ENCODE peak calls at places on chromosomes 4 and X, in nine cellular contexts. V, B, L, T, I, P, Y, X and F are unnamed samples.

GRCh38 chr4:88814043-88814617 is 116.5 kb upstream of the NAP1L5 start:
- DNase-seq in T (no peak), B (no peak), Y (no peak), V (no peak), X (no peak), P (no peak), L (no peak), I (no peak), F (no peak)

GRCh38 chrX:110381216-110381615 is 22.6 kb downstream of the RTL9 start:
- DNase-seq in L (no peak), P (no peak), B (peak), V (no peak), T (no peak), Y (no peak), I (no peak), X (no peak), F (peak)

GRCh38 chr4:41418444-41418843 is 119.5 kb upstream of the LIMCH1 start:
- DNase-seq in L (no peak), B (peak), X (peak), Y (no peak), V (no peak), I (peak), P (no peak), T (no peak), F (peak)

GRCh38 chr4:138576684-138577083 is 334.5 kb upstream of the SLC7A11 start:
- DNase-seq in B (peak), L (peak), Y (no peak), T (peak), V (no peak), X (no peak), I (no peak), P (no peak), F (peak)

GRCh38 chr4:4425696-4426095 is 38.8 kb downstream of the NSG1 start:
- DNase-seq in B (no peak), Y (no peak), X (peak), V (peak), L (no peak), P (no peak), I (no peak), T (no peak), F (no peak)

GRCh38 chr4:138647433-138647832 is 368.1 kb upstream of the NOCT start:
- DNase-seq in Y (peak), I (no peak), P (no peak), V (no peak), B (no peak), L (no peak), X (no peak), T (no peak), F (no peak)

GRCh38 chrX:110317079-110317819 is 636 bp downstream of the AMMECR1 start:
- DNase-seq in V (peak), B (no peak), I (no peak), T (peak), P (peak), X (peak), L (no peak), Y (peak), F (no peak)

GRCh38 chrX:12579311-12579710 is 211.9 kb upstream of the PRPS2 start:
- DNase-seq in B (no peak), P (no peak), Y (no peak), L (no peak), T (no peak), V (no peak), I (no peak), X (no peak), F (no peak)

GRCh38 chr4:164890691-164891090 is 13.7 kb downstream of the APELA start:
- DNase-seq in T (no peak), X (no peak), B (no peak), Y (no peak), V (no peak), I (no peak), L (no peak), P (no peak), F (no peak)

GRCh38 chrX:49066278-49066677 is 7.5 kb downstream of the CCDC120 start:
- DNase-seq in V (no peak), L (no peak), P (no peak), B (no peak), Y (no peak), X (no peak), T (no peak), I (no peak), F (no peak)

GRCh38 chr4:38950734-38951133 is 81.5 kb downstream of the TMEM156 start:
- DNase-seq in Y (no peak), I (no peak), L (no peak), X (no peak), P (no peak), B (no peak), T (no peak), V (no peak), F (no peak)

GRCh38 chrX:80432441-80432840 is 12.2 kb downstream of the TENT5D start:
- DNase-seq in L (no peak), V (no peak), Y (no peak), P (no peak), T (no peak), I (no peak), X (no peak), B (peak), F (no peak)

GRCh38 chr4:11702886-11703555 is 274.3 kb upstream of the HS3ST1 start:
- DNase-seq in B (no peak), V (no peak), X (no peak), L (no peak), P (no peak), Y (no peak), T (no peak), I (no peak), F (no peak)

GRCh38 chrX:13933352-13933751 is 96.3 kb downstream of the GEMIN8 start:
- DNase-seq in I (no peak), X (no peak), V (no peak), B (no peak), L (no peak), Y (no peak), P (no peak), T (no peak), F (no peak)

GRCh38 chrX:71106427-71106826 is at the start of gene CXorf65:
- DNase-seq in X (no peak), B (no peak), V (no peak), I (no peak), Y (peak), P (no peak), T (no peak), L (no peak), F (no peak)

GRCh38 chrX:17374619-17375360 is at the start of gene NHS:
- DNase-seq in X (peak), I (peak), Y (no peak), P (no peak), L (peak), T (peak), V (peak), B (peak), F (peak)

GRCh38 chr4:70544279-70544870 is 26.0 kb downstream of the AMTN start:
- DNase-seq in Y (no peak), P (no peak), V (no peak), L (peak), B (peak), X (no peak), I (no peak), T (peak), F (peak)

GRCh38 chr4:25908491-25908901 is 5.5 kb upstream of the SMIM20 start:
- DNase-seq in Y (no peak), I (no peak), V (no peak), B (peak), L (peak), P (no peak), T (no peak), X (no peak), F (peak)

GRCh38 chrX:136954930-136955329 is 74.4 kb upstream of the RBMX start:
- DNase-seq in L (peak), B (peak), P (no peak), Y (no peak), V (no peak), X (no peak), I (no peak), T (no peak), F (peak)

GRCh38 chr4:8303485-8304281 is 34.1 kb downstream of the HTRA3 start:
- DNase-seq in X (peak), V (peak), I (no peak), P (no peak), L (peak), T (no peak), B (peak), Y (no peak), F (peak)

GRCh38 chr4:109390369-109390768 is 43.2 kb upstream of the SEC24B start:
- DNase-seq in B (no peak), X (no peak), V (no peak), P (no peak), T (no peak), I (no peak), L (no peak), Y (no peak), F (no peak)
- TF ChIP-seq CTCF in B (no peak), X (no peak), V (no peak), P (no peak), T (no peak), I (no peak), L (no peak), Y (no peak), F (no peak)

GRCh38 chr4:43882470-43882869 is 566.1 kb downstream of the KCTD8 start:
- DNase-seq in V (no peak), I (no peak), B (no peak), P (no peak), X (no peak), T (no peak), Y (no peak), L (no peak), F (no peak)
- TF ChIP-seq CTCF in V (no peak), I (no peak), B (no peak), P (no peak), X (no peak), T (no peak), Y (no peak), L (no peak), F (no peak)

GRCh38 chrX:67520671-67521070 is 23.1 kb upstream of the AR start:
- DNase-seq in P (no peak), I (no peak), X (no peak), V (no peak), T (no peak), B (no peak), Y (no peak), L (no peak), F (no peak)

GRCh38 chrX:67524950-67525691 is 18.7 kb upstream of the AR start:
- DNase-seq in B (no peak), Y (no peak), X (no peak), P (no peak), V (no peak), I (no peak), T (no peak), L (no peak), F (no peak)

GRCh38 chrX:67524428-67524827 is 19.4 kb upstream of the AR start:
- DNase-seq in B (no peak), L (no peak), T (no peak), Y (no peak), X (no peak), V (no peak), I (no peak), P (no peak), F (no peak)

GRCh38 chrX:67523002-67523711 is 20.7 kb upstream of the AR start:
- DNase-seq in I (no peak), L (no peak), X (no peak), B (no peak), T (no peak), V (no peak), P (no peak), Y (no peak), F (no peak)

GRCh38 chrX:67523932-67524331 is 19.9 kb upstream of the AR start:
- DNase-seq in Y (no peak), L (no peak), I (no peak), V (no peak), T (no peak), B (no peak), P (no peak), X (no peak), F (no peak)
- TF ChIP-seq CTCF in Y (no peak), L (no peak), I (no peak), V (no peak), T (no peak), B (no peak), P (no peak), X (no peak), F (no peak)

GRCh38 chr4:3207531-3208037 is 41.4 kb upstream of the MSANTD1 start:
- DNase-seq in Y (no peak), B (peak), P (no peak), T (no peak), I (no peak), L (no peak), X (no peak), V (peak), F (no peak)
- TF ChIP-seq CTCF in Y (no peak), B (peak), P (no peak), T (no peak), I (no peak), L (no peak), X (no peak), V (no peak), F (no peak)

DNA sequence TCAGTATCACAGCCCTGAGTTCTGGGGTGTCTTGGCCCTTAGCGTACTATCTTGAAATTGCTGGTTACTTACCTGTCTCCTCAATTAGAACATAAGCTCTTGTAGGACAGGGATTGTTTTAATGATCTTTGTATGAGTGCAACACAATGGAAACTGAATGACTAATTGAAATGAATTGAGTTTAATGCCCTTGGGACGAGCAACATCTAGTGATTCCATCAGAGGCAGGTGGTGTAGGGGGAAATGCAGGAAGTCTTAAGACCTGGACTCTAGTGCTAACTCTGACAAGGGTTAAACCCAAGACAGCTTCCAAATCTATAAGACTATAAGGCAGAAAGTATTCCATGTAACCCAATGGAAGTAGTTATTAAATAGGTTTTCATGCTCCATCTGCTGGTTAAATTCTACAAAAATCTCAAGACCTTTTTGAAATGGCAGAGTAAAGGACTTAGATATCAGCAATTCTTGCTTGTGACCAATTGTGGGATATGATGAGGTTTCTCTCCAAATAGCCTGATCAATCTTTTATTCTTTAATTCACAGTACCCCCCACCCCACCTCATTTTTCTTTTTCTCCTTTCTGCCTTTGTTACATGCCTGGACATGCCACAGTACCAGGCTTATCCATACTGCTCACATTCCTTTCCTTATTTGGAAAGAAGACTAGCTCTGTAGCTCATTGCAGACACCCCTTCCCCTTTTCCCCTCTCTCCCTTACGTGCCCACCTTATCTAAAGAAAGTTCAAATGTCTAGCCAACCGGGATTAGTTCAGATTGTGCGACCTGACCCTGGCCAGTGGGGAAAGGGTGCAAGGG is 340.8 kb downstream of the PAPSS1 start:
- DNase-seq in T (no peak), P (no peak), X (no peak), L (no peak), V (no peak), Y (no peak), I (no peak), B (peak), F (peak)
- TF ChIP-seq CTCF in T (no peak), P (no peak), X (no peak), L (peak), V (no peak), Y (no peak), I (no peak), B (no peak), F (peak)

GRCh38 chr4:40367451-40367850 is 32.3 kb downstream of the CHRNA9 start:
- DNase-seq in T (no peak), L (no peak), B (peak), Y (no peak), V (no peak), P (no peak), X (no peak), I (no peak), F (no peak)

GRCh38 chr4:40375090-40375489 is 40.0 kb downstream of the CHRNA9 start:
- DNase-seq in V (peak), Y (no peak), X (no peak), T (no peak), L (no peak), P (no peak), I (no peak), B (no peak), F (no peak)

GRCh38 chr4:40363945-40364344 is 28.8 kb downstream of the CHRNA9 start:
- DNase-seq in X (no peak), Y (no peak), B (no peak), L (no peak), V (peak), P (no peak), I (no peak), T (no peak), F (no peak)

GRCh38 chr4:40372651-40373050 is 37.5 kb downstream of the CHRNA9 start:
- DNase-seq in V (no peak), X (no peak), Y (no peak), L (no peak), I (no peak), B (no peak), P (no peak), T (no peak), F (no peak)

GRCh38 chr4:40369437-40370278 is 34.5 kb downstream of the CHRNA9 start:
- DNase-seq in I (no peak), V (no peak), B (no peak), P (no peak), L (no peak), X (no peak), T (no peak), Y (no peak), F (no peak)
- TF ChIP-seq CTCF in I (no peak), V (no peak), B (no peak), P (no peak), L (peak), X (no peak), T (no peak), Y (no peak), F (no peak)

GRCh38 chr4:47876784-47877183 is 37.6 kb downstream of the NFXL1 start:
- DNase-seq in I (no peak), P (no peak), V (no peak), T (no peak), L (no peak), Y (no peak), X (no peak), B (no peak), F (no peak)

GRCh38 chr4:47873877-47874571 is 36.2 kb upstream of the CORIN start:
- DNase-seq in Y (no peak), T (no peak), P (no peak), B (no peak), V (no peak), X (no peak), I (no peak), L (no peak), F (no peak)

GRCh38 chr4:47877204-47877603 is 37.2 kb downstream of the NFXL1 start:
- DNase-seq in I (no peak), X (no peak), V (no peak), T (no peak), L (no peak), Y (no peak), P (no peak), B (peak), F (no peak)

GRCh38 chr4:47879458-47879857 is 34.9 kb downstream of the NFXL1 start:
- DNase-seq in I (no peak), X (no peak), Y (no peak), L (no peak), B (no peak), T (no peak), V (no peak), P (no peak), F (no peak)

DNA sequence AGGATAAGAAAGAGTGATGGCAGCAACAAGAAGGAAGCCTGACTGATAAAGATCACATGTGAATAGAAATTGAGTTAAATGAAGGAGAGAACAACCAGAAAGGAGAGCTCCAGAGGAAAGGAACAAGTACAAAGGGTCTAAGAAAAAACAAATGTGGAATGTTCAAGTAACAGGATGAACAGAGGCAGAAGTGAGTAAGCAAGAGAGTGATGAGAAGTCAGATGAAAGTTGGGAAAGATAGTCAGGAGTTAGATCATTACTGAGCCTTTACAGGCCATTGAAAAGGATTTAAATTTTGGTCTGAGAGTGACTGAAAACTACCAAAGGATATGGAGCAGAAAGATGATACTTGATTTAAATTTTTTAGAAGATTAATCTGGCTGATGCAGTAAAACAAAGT is 38.1 kb downstream of the NFXL1 start:
- DNase-seq in Y (no peak), B (no peak), X (no peak), V (no peak), L (no peak), P (no peak), I (no peak), T (no peak), F (no peak)
- TF ChIP-seq CTCF in Y (no peak), B (no peak), X (no peak), V (no peak), L (no peak), P (no peak), I (no peak), T (no peak), F (no peak)

DNA sequence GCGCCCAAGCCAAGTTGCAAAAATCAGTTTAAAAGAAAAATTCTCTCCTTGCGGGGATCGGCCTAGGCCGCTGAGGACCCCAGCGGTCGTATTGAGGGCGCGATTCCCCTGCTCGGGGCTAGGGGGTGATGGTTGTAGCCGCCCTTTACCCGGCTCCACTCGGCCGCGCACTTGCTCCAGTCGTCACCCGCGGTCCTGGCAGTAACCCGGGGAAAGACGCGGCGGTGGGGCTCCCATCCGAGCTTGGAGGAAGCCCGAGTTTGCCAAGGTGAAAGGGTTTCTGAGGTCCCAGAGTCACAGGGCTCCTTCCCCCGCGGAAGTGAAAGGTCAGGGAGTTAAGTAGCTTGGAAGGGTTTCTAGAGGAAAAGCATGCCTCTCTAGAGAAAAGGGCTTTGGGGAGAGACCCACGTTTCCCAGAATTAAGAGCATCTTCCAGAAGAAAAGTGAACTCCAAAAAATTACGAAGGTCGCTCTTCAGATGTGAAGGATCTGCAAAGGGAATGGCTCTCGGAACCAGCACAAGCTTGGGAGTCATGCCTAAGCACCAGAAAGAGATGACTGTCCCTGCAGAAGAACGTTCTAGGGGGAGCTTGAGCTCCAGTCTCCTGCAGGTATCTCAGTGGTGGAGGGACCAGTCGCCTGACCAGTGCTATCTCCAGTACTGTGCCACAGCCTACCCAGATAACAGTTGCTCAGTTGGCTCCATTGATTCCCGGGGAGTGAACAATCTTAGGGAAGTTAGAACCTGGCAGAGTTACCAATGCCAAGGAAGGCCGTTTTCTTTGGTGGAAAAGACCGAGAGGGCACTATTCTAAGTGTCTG is 873 bp downstream of the LAP3 start:
- DNase-seq in B (peak), L (no peak), V (peak), T (peak), I (peak), X (peak), Y (peak), P (peak), F (peak)
- TF ChIP-seq CTCF in B (no peak), L (no peak), V (no peak), T (no peak), I (no peak), X (no peak), Y (no peak), P (no peak), F (peak)

DNA sequence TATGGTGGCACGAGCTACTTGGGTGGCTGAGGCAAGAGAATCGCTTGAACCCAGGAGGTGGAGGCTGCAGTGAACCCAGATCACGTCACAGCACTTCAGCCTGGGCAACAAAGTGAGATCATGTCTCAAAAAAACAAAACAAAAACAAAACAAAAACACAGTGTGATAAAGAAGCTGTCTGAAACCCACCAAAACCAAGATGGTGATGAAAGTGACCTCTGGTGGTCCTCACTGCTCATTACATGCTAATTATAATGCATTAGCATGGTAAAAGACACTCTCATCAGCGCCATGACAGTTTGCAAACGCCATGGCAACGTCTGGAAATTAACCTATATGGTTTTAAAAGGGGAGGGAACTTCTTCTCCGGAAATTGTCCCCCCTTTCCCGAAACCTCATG is 29.4 kb upstream of the OPHN1 start:
- DNase-seq in T (peak), I (no peak), Y (peak), L (peak), V (no peak), X (no peak), P (no peak), B (peak), F (peak)
- TF ChIP-seq CTCF in T (peak), I (peak), Y (peak), L (peak), V (no peak), X (peak), P (no peak), B (peak), F (peak)